ENCODE peak calls at places on chromosomes 2 and 18, in nine cellular contexts. L, Y, Z, T, J, N, S, U and W are unnamed samples.
A peak's percentile ranks its signal among the peaks of the same experiment; 100 is the strongest.

GRCh38 chr2:47119001-47119400 is 36.1 kb downstream of the STPG4 start:
- DNase-seq in L (peak; percentile 67), Y (peak; percentile 35), Z (peak; percentile 76), T (no peak), J (no peak), N (no peak), S (no peak), U (no peak), W (no peak)

GRCh38 chr18:43789234-43790000 is 512.1 kb upstream of the SYT4 start:
- DNase-seq in L (no peak), Y (no peak), Z (peak; percentile 73), T (no peak), J (no peak), N (no peak), S (no peak), U (peak; percentile 29), W (no peak)

GRCh38 chr2:73651586-73652230 is 9.5 kb upstream of the NAT8 start:
- DNase-seq in L (no peak), Y (no peak), Z (no peak), T (no peak), J (no peak), N (no peak), S (no peak), U (no peak), W (no peak)

GRCh38 chr18:74635202-74635969 is 37.7 kb downstream of the ZNF407 start:
- DNase-seq in L (no peak), Y (no peak), Z (no peak), T (no peak), J (no peak), N (no peak), S (no peak), U (no peak), W (no peak)

GRCh38 chr2:236507393-236508085 is 62.1 kb upstream of the ACKR3 start:
- DNase-seq in L (no peak), Y (no peak), Z (peak; percentile 6), T (no peak), J (no peak), N (peak; percentile 64), S (peak; percentile 55), U (peak; percentile 92), W (peak; percentile 80)

GRCh38 chr2:213251618-213252017 is 32.6 kb upstream of the SPAG16 start:
- DNase-seq in L (peak; percentile 17), Y (peak; percentile 82), Z (peak; percentile 89), T (no peak), J (no peak), N (no peak), S (no peak), U (peak; percentile 85), W (no peak)

GRCh38 chr2:96114546-96114902 is 1.8 kb downstream of the ADRA2B start:
- DNase-seq in L (no peak), Y (no peak), Z (no peak), T (no peak), J (no peak), N (no peak), S (no peak), U (no peak), W (no peak)

GRCh38 chr18:12862467-12862866 is 21.6 kb downstream of the PTPN2 start:
- DNase-seq in L (no peak), Y (no peak), Z (no peak), T (peak; percentile 74), J (no peak), N (no peak), S (peak; percentile 88), U (peak; percentile 95), W (no peak)

GRCh38 chr2:200311139-200311538 is 4.6 kb downstream of the SPATS2L start:
- DNase-seq in L (no peak), Y (no peak), Z (no peak), T (no peak), J (no peak), N (no peak), S (no peak), U (no peak), W (no peak)

GRCh38 chr2:100959225-100959880 is 42.7 kb upstream of the RPL31 start:
- DNase-seq in L (no peak), Y (no peak), Z (no peak), T (no peak), J (no peak), N (no peak), S (peak; percentile 22), U (no peak), W (no peak)

GRCh38 chr2:55923091-55923977 is at the start of gene EFEMP1:
- DNase-seq in L (no peak), Y (peak; percentile 57), Z (peak; percentile 68), T (peak; percentile 68), J (peak; percentile 24), N (peak; percentile 75), S (peak; percentile 80), U (peak; percentile 89), W (peak; percentile 38)

GRCh38 chr2:130985831-130986649 is 107.2 kb downstream of the FAM168B start:
- DNase-seq in L (no peak), Y (no peak), Z (no peak), T (no peak), J (no peak), N (no peak), S (no peak), U (no peak), W (no peak)

DNA sequence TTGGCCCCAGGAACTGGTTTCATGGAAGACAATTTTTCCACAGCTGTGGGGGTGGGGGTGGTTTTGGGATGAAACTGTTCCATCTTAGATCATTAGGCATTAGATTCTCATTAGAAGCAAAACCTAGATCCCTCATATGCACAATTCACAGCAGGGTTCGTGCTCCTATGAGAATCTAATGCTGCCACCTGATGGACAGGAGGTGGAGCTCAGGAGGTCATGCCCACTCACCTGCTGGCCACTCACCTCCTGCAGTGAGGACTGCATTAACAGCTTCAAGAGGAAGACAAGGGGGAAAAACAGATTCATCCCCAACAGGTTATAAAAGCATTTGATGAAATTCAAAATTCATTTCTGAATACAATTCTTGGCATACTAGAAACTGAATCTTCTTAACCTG is 38.5 kb downstream of the THAP4 start:
- DNase-seq in L (no peak), Y (peak; percentile 35), Z (no peak), T (peak; percentile 58), J (no peak), N (no peak), S (peak; percentile 64), U (peak; percentile 59), W (no peak)
- TF ChIP-seq CTCF in L (no peak), Y (peak; percentile 23), Z (no peak), T (peak; percentile 36), J (no peak), N (no peak), S (peak; percentile 61), U (peak; percentile 71), W (no peak)

DNA sequence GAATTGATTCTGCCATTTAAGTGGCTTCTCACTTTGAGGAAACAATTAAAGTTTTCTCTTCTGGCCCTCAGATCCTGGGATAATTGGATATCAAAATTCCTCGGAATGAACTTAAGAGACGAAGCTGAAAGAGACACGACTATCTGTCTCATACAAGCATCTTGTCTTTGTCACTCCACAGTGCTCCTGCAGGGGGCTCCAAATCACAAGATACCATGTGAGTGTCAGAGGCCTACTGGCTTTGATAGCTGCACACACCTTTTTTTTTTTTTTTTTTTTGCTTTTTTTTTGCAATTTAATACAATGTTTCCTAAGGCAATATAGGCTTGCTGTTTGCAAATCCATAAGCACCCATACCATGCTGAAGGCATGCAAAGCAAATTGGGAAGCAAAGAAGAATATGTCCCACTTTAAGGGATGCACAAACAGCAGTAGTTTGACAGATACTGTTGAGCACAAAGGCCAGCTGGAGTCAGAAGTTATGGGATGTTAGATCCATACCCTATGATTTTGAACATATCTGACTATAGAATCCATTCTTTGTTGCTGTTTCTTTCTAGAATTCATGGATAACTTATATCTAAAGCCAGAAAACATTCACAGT is 109.0 kb upstream of the CBLN2 start:
- DNase-seq in L (no peak), Y (peak; percentile 43), Z (no peak), T (peak; percentile 56), J (no peak), N (no peak), S (peak; percentile 58), U (peak; percentile 80), W (peak; percentile 63)
- TF ChIP-seq CTCF in L (no peak), Y (no peak), Z (no peak), T (peak; percentile 41), J (no peak), N (no peak), S (peak; percentile 69), U (peak; percentile 76), W (peak; percentile 34)

DNA sequence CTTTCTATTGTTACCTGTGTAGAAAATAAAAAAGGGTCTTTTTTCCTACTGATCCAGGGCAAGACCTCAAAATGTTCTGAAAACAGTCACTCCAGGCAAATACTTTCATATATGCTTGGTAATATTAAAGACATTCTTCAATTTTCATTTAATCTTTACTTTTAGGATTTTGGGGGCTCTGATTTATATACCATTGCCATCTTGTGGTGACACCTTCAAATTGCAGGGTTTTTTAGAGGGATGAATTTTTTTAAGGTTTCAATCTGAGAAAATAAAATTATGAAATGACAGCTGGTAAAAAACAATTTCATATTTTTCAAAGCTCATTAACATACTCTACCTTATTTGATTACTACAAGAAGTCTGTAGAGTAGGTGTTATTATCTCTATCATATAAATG is 26.8 kb downstream of the MAPK4 start:
- DNase-seq in L (no peak), Y (no peak), Z (no peak), T (no peak), J (no peak), N (no peak), S (no peak), U (no peak), W (no peak)
- TF ChIP-seq CTCF in L (no peak), Y (no peak), Z (no peak), T (no peak), J (no peak), N (no peak), S (peak; percentile 58), U (no peak), W (no peak)

GRCh38 chr2:180146541-180146940 is 139.4 kb upstream of the CWC22 start:
- DNase-seq in L (no peak), Y (no peak), Z (no peak), T (no peak), J (no peak), N (no peak), S (no peak), U (no peak), W (no peak)

GRCh38 chr2:180145163-180145562 is 138.1 kb upstream of the CWC22 start:
- DNase-seq in L (no peak), Y (no peak), Z (no peak), T (no peak), J (no peak), N (no peak), S (no peak), U (peak; percentile 26), W (no peak)

GRCh38 chr2:180144311-180144813 is 137.3 kb upstream of the CWC22 start:
- DNase-seq in L (no peak), Y (no peak), Z (no peak), T (no peak), J (no peak), N (no peak), S (no peak), U (no peak), W (no peak)

GRCh38 chr2:180143633-180144032 is 136.5 kb upstream of the CWC22 start:
- DNase-seq in L (no peak), Y (no peak), Z (no peak), T (no peak), J (no peak), N (no peak), S (no peak), U (no peak), W (no peak)

DNA sequence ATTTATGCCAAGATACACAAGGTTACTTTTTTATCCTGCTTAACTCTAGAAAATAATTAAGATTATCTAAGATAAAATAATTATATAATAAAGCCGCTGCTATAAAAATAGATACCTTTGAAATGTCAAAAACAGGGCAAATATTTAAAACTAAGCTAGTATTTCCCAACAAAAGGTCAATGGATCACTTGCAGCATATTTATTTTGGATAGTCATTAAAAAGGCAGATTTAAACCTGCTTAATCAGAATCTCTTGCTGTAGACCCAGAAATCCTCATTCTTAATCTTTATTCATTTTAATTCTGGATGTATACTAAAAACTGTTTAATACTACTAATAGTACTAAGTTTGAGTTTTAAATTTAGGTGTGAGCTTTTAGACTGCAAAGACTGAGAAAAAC is 139.0 kb upstream of the CWC22 start:
- DNase-seq in L (no peak), Y (no peak), Z (no peak), T (no peak), J (no peak), N (no peak), S (no peak), U (no peak), W (no peak)
- TF ChIP-seq CTCF in L (no peak), Y (no peak), Z (no peak), T (no peak), J (no peak), N (no peak), S (no peak), U (no peak), W (no peak)